ENCODE peak calls at places on chromosome 1, in four cellular contexts. Q is K562, E is A549, G is GM12878. K is an unnamed sample.

GRCh38 chr1:233843523-233844204 is 60.8 kb upstream of the SLC35F3 start:
- DNase-seq in Q (no peak), E (peak; percentile 14), G (no peak), K (no peak)

GRCh38 chr1:171160611-171161354 is 24.3 kb upstream of the FMO2 start:
- DNase-seq in Q (no peak), E (no peak), G (no peak), K (no peak)

GRCh38 chr1:31421404-31422040 is 8.5 kb downstream of the SERINC2 start:
- DNase-seq in Q (no peak), E (no peak), G (no peak), K (peak; percentile 32)

GRCh38 chr1:109256971-109257681 is 7.8 kb downstream of the CELSR2 start:
- DNase-seq in Q (no peak), E (no peak), G (no peak), K (peak; percentile 53)

GRCh38 chr1:21703318-21703963 is 34.3 kb upstream of the RAP1GAP start:
- DNase-seq in Q (peak; percentile 59), E (peak; percentile 18), G (no peak), K (peak; percentile 88)

GRCh38 chr1:6603424-6603850 is 768 bp upstream of the KLHL21 start:
- DNase-seq in Q (no peak), E (no peak), G (no peak), K (peak; percentile 79)

GRCh38 chr1:29047142-29047541 is 76.6 kb downstream of the TMEM200B start:
- DNase-seq in Q (no peak), E (no peak), G (no peak), K (no peak)

GRCh38 chr1:173688300-173688699 is 18.6 kb upstream of the ANKRD45 start:
- DNase-seq in Q (no peak), E (no peak), G (no peak), K (no peak)

GRCh38 chr1:224170748-224171478 is 12.1 kb upstream of the DEGS1 start:
- DNase-seq in Q (no peak), E (peak; percentile 38), G (no peak), K (no peak)

GRCh38 chr1:39632491-39633417 is 6.7 kb downstream of the HEYL start:
- DNase-seq in Q (peak; percentile 77), E (no peak), G (no peak), K (peak; percentile 53)

GRCh38 chr1:74771913-74772515 is 39.1 kb downstream of the TYW3 start:
- DNase-seq in Q (peak; percentile 26), E (peak; percentile 1), G (peak; percentile 8), K (peak; percentile 51)

GRCh38 chr1:159909381-159909780 is 9.4 kb upstream of the CFAP45 start:
- DNase-seq in Q (no peak), E (no peak), G (no peak), K (no peak)

GRCh38 chr1:21873174-21873573 is 61.1 kb downstream of the LDLRAD2 start:
- DNase-seq in Q (no peak), E (no peak), G (no peak), K (no peak)

GRCh38 chr1:154000420-154000819 is 9.9 kb downstream of the RPS27 start:
- DNase-seq in Q (no peak), E (no peak), G (no peak), K (no peak)

GRCh38 chr1:94527447-94528031 is 14.0 kb downstream of the F3 start:
- DNase-seq in Q (peak; percentile 19), E (no peak), G (no peak), K (peak; percentile 62)

DNA sequence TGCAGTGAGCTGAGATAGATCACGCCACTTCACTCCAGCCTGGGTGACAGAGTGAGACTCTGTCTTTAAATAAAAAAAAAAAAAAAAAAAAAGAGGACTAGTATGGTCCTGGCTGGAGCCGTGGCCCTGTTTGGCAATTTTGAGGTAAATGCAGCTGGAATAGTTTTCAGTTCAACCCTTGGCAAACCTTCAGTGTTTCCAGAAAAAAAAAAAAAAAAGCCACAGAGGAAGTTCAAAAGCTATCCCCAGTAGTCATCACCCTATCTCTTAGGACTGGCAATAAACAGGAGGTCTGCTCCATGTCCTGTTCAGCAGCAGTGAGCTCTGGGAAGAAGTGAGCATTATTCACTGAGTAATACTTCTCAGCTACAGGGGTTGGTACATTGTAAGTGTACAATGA is 56.8 kb upstream of the ERRFI1 start:
- DNase-seq in Q (no peak), E (no peak), G (no peak), K (peak; percentile 84)
- H3K27ac ChIP-seq in Q (no peak overlapping the region), E (peak overlapping the region; percentile 88), G (no peak overlapping the region), K (peak overlapping the region; percentile 48)

GRCh38 chr1:168845083-168845650 is 116.2 kb upstream of the DPT start:
- DNase-seq in Q (no peak), E (no peak), G (no peak), K (no peak)
- TF ChIP-seq ELK1 in Q (no peak), E (no peak), G (no peak), K (no peak)

DNA sequence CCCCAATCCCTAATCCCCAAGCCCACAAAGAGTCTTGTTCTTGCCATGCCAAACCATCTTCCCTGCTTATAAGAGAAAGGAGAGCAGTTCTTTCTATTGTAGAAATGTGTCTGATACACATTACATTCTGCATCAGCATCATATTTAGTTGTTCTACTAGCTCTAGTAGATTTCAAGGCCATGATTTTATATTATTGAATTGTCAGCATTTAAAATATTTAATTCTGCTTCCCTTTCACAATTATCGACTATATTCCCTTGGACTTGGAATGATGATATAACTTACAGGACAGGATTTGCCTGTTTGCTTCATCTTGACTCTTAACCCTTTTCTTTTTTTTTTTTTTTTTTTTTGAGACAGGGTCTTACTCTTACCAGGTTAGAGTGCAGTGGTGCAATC is 35.5 kb upstream of the PDC start:
- DNase-seq in Q (no peak), E (no peak), G (no peak), K (no peak)
- H3K27ac ChIP-seq in Q (no peak overlapping the region), E (peak overlapping the region; percentile 53), G (no peak overlapping the region), K (no peak overlapping the region)

DNA sequence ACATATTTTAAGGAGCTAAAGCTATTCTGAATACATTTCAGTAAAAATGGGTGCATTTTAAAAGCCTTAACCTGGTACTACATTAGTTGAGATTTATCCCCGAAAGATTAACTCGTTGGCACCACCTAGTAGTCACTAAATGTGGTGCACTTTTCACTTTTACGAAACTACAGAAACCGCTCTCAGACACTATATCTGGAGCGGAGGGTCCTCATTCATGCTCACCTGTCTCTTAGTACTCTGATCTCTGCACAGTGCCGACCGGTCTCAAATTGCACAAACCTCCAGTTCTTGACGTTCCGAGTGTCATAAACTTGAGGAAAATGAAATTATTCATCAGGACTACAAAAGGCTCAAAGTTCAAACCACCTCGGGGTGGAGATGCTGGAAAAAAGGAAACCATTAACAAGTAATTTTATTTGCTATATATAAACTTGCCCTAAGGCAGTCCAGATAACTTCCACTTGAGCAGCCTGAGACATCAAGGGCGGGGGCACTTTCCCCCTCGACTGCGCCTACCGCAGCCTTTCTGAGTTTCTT is 722 bp downstream of the LZIC start:
- DNase-seq in Q (peak; percentile 42), E (peak; percentile 48), G (peak; percentile 55), K (peak; percentile 72)
- TF ChIP-seq ELK1 in Q (no peak), E (no peak), G (no peak), K (no peak)

GRCh38 chr1:26177182-26177684 is at the start of gene CNKSR1:
- DNase-seq in Q (no peak), E (no peak), G (no peak), K (no peak)
- H3K27ac ChIP-seq in Q (no peak within 1 kb of the TSS), E (no peak within 1 kb of the TSS), G (no peak within 1 kb of the TSS), K (no peak within 1 kb of the TSS)

DNA sequence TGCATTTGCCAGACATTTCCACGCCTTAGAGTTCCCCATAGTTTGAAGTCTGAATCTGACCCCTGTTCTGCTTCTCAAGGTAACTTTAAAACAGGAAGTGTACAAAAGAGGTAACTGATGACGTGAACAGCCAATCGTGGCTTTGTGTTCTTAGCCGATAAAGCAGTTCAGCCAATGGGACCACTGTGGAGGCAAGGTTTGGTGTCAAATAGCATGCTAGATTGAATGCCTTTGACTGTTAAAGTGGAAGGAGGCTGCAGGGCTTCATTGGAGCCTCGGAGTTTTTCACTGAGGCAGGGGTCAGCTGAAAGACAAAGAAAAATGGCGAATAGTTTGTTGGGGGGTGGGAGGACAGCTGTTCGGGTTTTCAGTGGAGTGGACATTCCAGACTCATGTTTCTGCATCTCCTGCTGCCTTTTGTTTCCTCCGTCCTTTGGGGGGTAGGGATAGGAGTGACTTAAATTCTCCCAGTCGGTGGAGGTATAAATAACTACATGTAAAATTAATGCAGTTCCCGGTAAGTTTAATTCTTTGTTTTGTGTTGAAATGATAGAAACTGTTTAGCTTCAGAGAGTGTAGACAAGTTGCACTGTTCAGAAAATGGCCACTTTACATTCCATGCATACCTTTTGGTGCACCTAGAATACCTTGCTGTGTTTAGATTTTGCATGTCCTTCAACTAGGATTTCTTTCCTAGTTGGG is 17.7 kb downstream of the NFYC start:
- DNase-seq in Q (peak; percentile 89), E (peak; percentile 69), G (peak; percentile 96), K (peak; percentile 97)
- TF ChIP-seq ELK1 in Q (no peak), E (no peak), G (peak; percentile 42), K (no peak)

GRCh38 chr1:25238046-25238445 is 5.7 kb upstream of the SYF2 start:
- DNase-seq in Q (no peak), E (no peak), G (no peak), K (no peak)
- H3K27ac ChIP-seq in Q (peak overlapping the region; percentile 80), E (no peak overlapping the region), G (peak overlapping the region; percentile 12), K (no peak overlapping the region)

GRCh38 chr1:92934395-92935378 is 26.6 kb downstream of the DIPK1A start:
- DNase-seq in Q (no peak), E (no peak), G (no peak), K (peak; percentile 76)
- TF ChIP-seq ELK1 in Q (no peak), E (no peak), G (no peak), K (no peak)

GRCh38 chr1:111476214-111476613 is 2.4 kb downstream of the C1orf162 start:
- DNase-seq in Q (no peak), E (no peak), G (no peak), K (no peak)

GRCh38 chr1:111475706-111476105 is 1.9 kb downstream of the C1orf162 start:
- DNase-seq in Q (no peak), E (no peak), G (peak; percentile 47), K (no peak)

GRCh38 chr1:111474521-111474920 is 737 bp downstream of the C1orf162 start:
- DNase-seq in Q (no peak), E (no peak), G (no peak), K (no peak)

GRCh38 chr1:111474106-111474505 is 322 bp downstream of the C1orf162 start:
- DNase-seq in Q (no peak), E (no peak), G (no peak), K (no peak)

GRCh38 chr1:111476761-111477309 is 3.1 kb downstream of the C1orf162 start:
- DNase-seq in Q (no peak), E (no peak), G (peak; percentile 59), K (no peak)
- H3K27ac ChIP-seq in Q (no peak overlapping the region), E (no peak overlapping the region), G (peak overlapping the region; percentile 74), K (no peak overlapping the region)

GRCh38 chr1:110524311-110525249 is 5.6 kb upstream of the KCNA10 start:
- DNase-seq in Q (peak; percentile 90), E (peak; percentile 29), G (no peak), K (peak; percentile 30)

GRCh38 chr1:110525250-110525597 is 6.2 kb upstream of the KCNA10 start:
- DNase-seq in Q (peak; percentile 41), E (no peak), G (no peak), K (no peak)

GRCh38 chr1:110526189-110526588 is 7.2 kb upstream of the KCNA10 start:
- DNase-seq in Q (no peak), E (no peak), G (no peak), K (no peak)

GRCh38 chr1:110519125-110519810 is at the start of gene KCNA10:
- DNase-seq in Q (no peak), E (no peak), G (no peak), K (no peak)

DNA sequence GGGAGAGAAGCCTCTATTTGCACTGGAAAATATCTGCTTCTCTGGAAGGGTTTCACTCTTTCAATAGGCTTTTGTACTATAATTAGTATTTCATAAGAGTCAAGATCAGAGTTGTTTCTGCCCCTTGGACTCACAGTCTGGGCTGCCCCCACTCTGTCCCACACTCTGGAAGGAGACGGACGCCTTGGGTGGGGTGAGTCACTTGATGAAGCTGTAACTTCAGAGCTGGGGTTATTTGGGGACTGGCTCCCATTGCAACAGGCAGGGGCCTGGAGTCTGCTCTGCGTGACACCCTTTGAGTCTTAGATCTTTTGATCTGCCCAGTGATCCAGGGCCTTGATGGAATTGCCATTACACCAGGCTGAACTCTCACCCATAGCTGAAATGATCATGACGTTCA is 4.0 kb upstream of the KCNA10 start:
- DNase-seq in Q (no peak), E (no peak), G (no peak), K (no peak)
- TF ChIP-seq ELK1 in Q (no peak), E (no peak), G (no peak), K (no peak)

K was measured in IMR-90.